ENCODE peak calls at places on chromosomes 2 and 18, in eight cellular contexts. Q is B cell, W is nephron progenitor cell, X is T follicular helper cell, E is adipocyte, Z is AG08396, B is sigmoid colon, T is H7. I is an unnamed sample.

GRCh38 chr2:134669731-134670669 is 48.8 kb downstream of the TMEM163 start:
- DNase-seq in E (no peak), Q (no peak), B (no peak), T (no peak), X (peak; percentile 74), W (no peak), Z (no peak), I (peak; percentile 68)

GRCh38 chr18:56635007-56635406 is 3.4 kb downstream of the TXNL1 start:
- DNase-seq in Q (no peak), W (no peak), T (no peak), E (no peak), Z (no peak), B (no peak), X (no peak), I (no peak)

GRCh38 chr2:231699006-231699405 is 9.3 kb upstream of the PTMA start:
- DNase-seq in E (no peak), T (no peak), Q (no peak), Z (no peak), X (no peak), B (peak; percentile 85), W (no peak), I (no peak)

GRCh38 chr2:161030260-161031063 is 129.8 kb upstream of the TANK start:
- DNase-seq in W (no peak), X (no peak), Q (no peak), T (no peak), B (peak; percentile 77), E (peak; percentile 98), Z (peak; percentile 84), I (no peak)

GRCh38 chr2:226327830-226328229 is 471.8 kb downstream of the IRS1 start:
- DNase-seq in E (no peak), T (no peak), W (no peak), Z (no peak), X (no peak), Q (no peak), B (no peak), I (no peak)

GRCh38 chr2:226556050-226556449 is 243.6 kb downstream of the IRS1 start:
- DNase-seq in E (no peak), B (no peak), Q (no peak), Z (peak; percentile 12), X (no peak), T (no peak), W (no peak), I (no peak)

GRCh38 chr2:71277536-71278103 is 50.7 kb upstream of the PAIP2B start:
- DNase-seq in B (no peak), Q (no peak), T (peak; percentile 68), X (no peak), W (peak; percentile 67), E (peak; percentile 71), Z (peak; percentile 27), I (no peak)

GRCh38 chr2:47429795-47430194 is 26.8 kb downstream of the MSH2 start:
- DNase-seq in Z (peak; percentile 22), Q (no peak), E (peak; percentile 38), T (no peak), X (no peak), B (no peak), W (no peak), I (no peak)

GRCh38 chr18:8031496-8031895 is 464.4 kb downstream of the PTPRM start:
- DNase-seq in X (no peak), T (no peak), Z (no peak), Q (no peak), W (no peak), E (no peak), B (no peak), I (no peak)

GRCh38 chr2:120528693-120529076 is 182.7 kb downstream of the INHBB start:
- DNase-seq in E (no peak), Z (no peak), X (no peak), W (no peak), T (no peak), Q (no peak), B (no peak), I (no peak)

GRCh38 chr2:88753833-88754584 is 62.5 kb downstream of the RPIA start:
- DNase-seq in Q (peak; percentile 48), E (no peak), X (peak; percentile 4), W (no peak), Z (no peak), T (no peak), B (no peak), I (peak; percentile 15)

GRCh38 chr18:49845629-49846252 is 32.4 kb upstream of the ACAA2 start:
- DNase-seq in Q (no peak), T (peak; percentile 52), X (no peak), W (no peak), Z (no peak), E (no peak), B (no peak), I (no peak)

GRCh38 chr18:44521673-44522032 is 159.0 kb upstream of the SETBP1 start:
- DNase-seq in T (no peak), X (no peak), E (peak; percentile 19), B (no peak), Z (no peak), Q (no peak), W (no peak), I (no peak)

GRCh38 chr2:18266188-18266587 is 294.3 kb downstream of the RDH14 start:
- DNase-seq in Q (no peak), Z (no peak), B (no peak), X (no peak), T (peak; percentile 60), E (no peak), W (no peak), I (no peak)

GRCh38 chr2:10378189-10378588 is 69.9 kb downstream of the ODC1 start:
- DNase-seq in E (no peak), X (peak; percentile 20), Q (peak; percentile 83), T (no peak), W (no peak), B (no peak), Z (no peak), I (peak; percentile 39)

GRCh38 chr2:84487298-84487996 is 28.4 kb upstream of the SUCLG1 start:
- DNase-seq in B (no peak), W (no peak), X (no peak), T (no peak), Z (no peak), E (peak; percentile 30), Q (no peak), I (no peak)

GRCh38 chr2:123695449-123695848 is 329.6 kb upstream of the CNTNAP5 start:
- DNase-seq in X (no peak), W (no peak), Q (no peak), B (no peak), T (no peak), E (no peak), Z (no peak), I (no peak)

GRCh38 chr2:74379851-74380789 is at the start of gene DCTN1:
- DNase-seq in W (peak; percentile 50), T (peak; percentile 86), X (no peak), E (peak; percentile 75), Q (peak; percentile 39), B (peak; percentile 74), Z (peak; percentile 84), I (no peak)

GRCh38 chr2:47223980-47224379 is 68.9 kb upstream of the STPG4 start:
- DNase-seq in X (no peak), B (no peak), T (no peak), W (no peak), Q (no peak), E (peak; percentile 30), Z (no peak), I (no peak)

GRCh38 chr2:12087671-12088380 is 341.4 kb downstream of the LPIN1 start:
- DNase-seq in B (no peak), X (no peak), Z (no peak), W (no peak), E (peak; percentile 76), Q (no peak), T (no peak), I (no peak)

GRCh38 chr2:26733343-26733742 is 30.7 kb upstream of the SLC35F6 start:
- DNase-seq in W (no peak), Z (no peak), T (no peak), B (no peak), Q (no peak), X (no peak), E (no peak), I (no peak)

GRCh38 chr2:72973566-72974435 is 56.5 kb downstream of the EMX1 start:
- DNase-seq in B (no peak), Z (peak; percentile 86), T (peak; percentile 95), W (peak; percentile 58), X (peak; percentile 8), Q (no peak), E (peak; percentile 70), I (no peak)

GRCh38 chr2:186827426-186827825 is 21.5 kb downstream of the ZSWIM2 start:
- DNase-seq in X (no peak), W (no peak), E (peak; percentile 64), B (no peak), Q (no peak), Z (peak; percentile 12), T (no peak), I (no peak)

GRCh38 chr18:9017170-9017899 is 85.2 kb upstream of the NDUFV2 start:
- DNase-seq in W (peak; percentile 45), X (no peak), E (peak; percentile 96), B (peak; percentile 90), T (peak; percentile 86), Z (peak; percentile 92), Q (peak; percentile 51), I (peak; percentile 4)

GRCh38 chr2:20513946-20514345 is 67.1 kb downstream of the RHOB start:
- DNase-seq in Q (no peak), T (no peak), X (no peak), W (no peak), E (no peak), B (peak; percentile 44), Z (no peak), I (no peak)

GRCh38 chr2:64975232-64975791 is 13.9 kb upstream of the SLC1A4 start:
- DNase-seq in E (peak; percentile 56), X (no peak), T (no peak), W (no peak), B (no peak), Z (peak; percentile 64), Q (no peak), I (no peak)

GRCh38 chr2:105634198-105634597 is 110.5 kb upstream of the NCK2 start:
- DNase-seq in Z (no peak), T (no peak), X (no peak), E (no peak), W (no peak), Q (no peak), B (no peak), I (no peak)

GRCh38 chr2:174585111-174585510 is 12.5 kb downstream of the WIPF1 start:
- DNase-seq in Z (peak; percentile 56), X (no peak), W (no peak), E (no peak), T (no peak), Q (no peak), B (no peak), I (no peak)